ENCODE peak calls at places on chromosomes 13 and 19, in eight cellular contexts. One of them, this sample, is unnamed.

GRCh38 chr13:44668707-44669106 is 92.6 kb upstream of the TSC22D1 start:
- DNase-seq in AG04450: no peak
- DNase-seq in dorsolateral prefrontal cortex: no peak
- DNase-seq in ovary: no peak
- DNase-seq in tibial nerve: no peak
- DNase-seq in thoracic aorta: no peak
- DNase-seq in body of pancreas: no peak
- DNase-seq in IMR-90: peak
- DNase-seq in this sample: no peak

GRCh38 chr13:114153485-114154080 is 21.2 kb upstream of the RASA3 start:
- DNase-seq in tibial nerve: no peak
- DNase-seq in ovary: no peak
- DNase-seq in AG04450: no peak
- DNase-seq in body of pancreas: no peak
- DNase-seq in thoracic aorta: no peak
- DNase-seq in IMR-90: no peak
- DNase-seq in dorsolateral prefrontal cortex: no peak
- DNase-seq in this sample: no peak

GRCh38 chr19:34589730-34590129 is 87.2 kb downstream of the SCGB2B2 start:
- DNase-seq in tibial nerve: no peak
- DNase-seq in dorsolateral prefrontal cortex: no peak
- DNase-seq in AG04450: no peak
- DNase-seq in ovary: no peak
- DNase-seq in IMR-90: no peak
- DNase-seq in body of pancreas: peak
- DNase-seq in thoracic aorta: no peak
- DNase-seq in this sample: no peak

GRCh38 chr13:80469841-80470378 is 129.0 kb upstream of the SPRY2 start:
- DNase-seq in thoracic aorta: peak
- DNase-seq in IMR-90: peak
- DNase-seq in ovary: no peak
- DNase-seq in AG04450: no peak
- DNase-seq in tibial nerve: peak
- DNase-seq in body of pancreas: peak
- DNase-seq in dorsolateral prefrontal cortex: no peak
- DNase-seq in this sample: peak

GRCh38 chr13:110137677-110138008 is 169.3 kb downstream of the COL4A1 start:
- DNase-seq in IMR-90: no peak
- DNase-seq in AG04450: no peak
- DNase-seq in body of pancreas: peak
- DNase-seq in dorsolateral prefrontal cortex: peak
- DNase-seq in ovary: no peak
- DNase-seq in thoracic aorta: no peak
- DNase-seq in tibial nerve: peak
- DNase-seq in this sample: peak

GRCh38 chr13:20921572-20921971 is 19.0 kb upstream of the XPO4 start:
- DNase-seq in thoracic aorta: no peak
- DNase-seq in body of pancreas: no peak
- DNase-seq in AG04450: no peak
- DNase-seq in dorsolateral prefrontal cortex: no peak
- DNase-seq in ovary: no peak
- DNase-seq in IMR-90: no peak
- DNase-seq in tibial nerve: no peak
- DNase-seq in this sample: no peak

GRCh38 chr13:45775401-45775963 is 73.4 kb downstream of the CBY2 start:
- DNase-seq in AG04450: no peak
- DNase-seq in IMR-90: no peak
- DNase-seq in thoracic aorta: no peak
- DNase-seq in tibial nerve: no peak
- DNase-seq in ovary: no peak
- DNase-seq in dorsolateral prefrontal cortex: no peak
- DNase-seq in body of pancreas: no peak
- DNase-seq in this sample: no peak

GRCh38 chr19:35117017-35117570 is 1.5 kb downstream of the FXYD3 start:
- DNase-seq in thoracic aorta: no peak
- DNase-seq in IMR-90: no peak
- DNase-seq in AG04450: no peak
- DNase-seq in body of pancreas: no peak
- DNase-seq in ovary: no peak
- DNase-seq in tibial nerve: no peak
- DNase-seq in dorsolateral prefrontal cortex: no peak
- DNase-seq in this sample: no peak

GRCh38 chr13:35527451-35527850 is 51.0 kb upstream of the MAB21L1 start:
- DNase-seq in tibial nerve: no peak
- DNase-seq in thoracic aorta: no peak
- DNase-seq in body of pancreas: no peak
- DNase-seq in dorsolateral prefrontal cortex: no peak
- DNase-seq in ovary: no peak
- DNase-seq in IMR-90: no peak
- DNase-seq in AG04450: no peak
- DNase-seq in this sample: no peak

GRCh38 chr13:35769812-35770211 is 293.3 kb upstream of the MAB21L1 start:
- DNase-seq in thoracic aorta: no peak
- DNase-seq in dorsolateral prefrontal cortex: no peak
- DNase-seq in AG04450: no peak
- DNase-seq in ovary: no peak
- DNase-seq in tibial nerve: no peak
- DNase-seq in IMR-90: no peak
- DNase-seq in body of pancreas: no peak
- DNase-seq in this sample: no peak

GRCh38 chr13:44436589-44437337 is 63.1 kb downstream of the SERP2 start:
- DNase-seq in body of pancreas: peak
- DNase-seq in ovary: peak
- DNase-seq in tibial nerve: peak
- DNase-seq in dorsolateral prefrontal cortex: peak
- DNase-seq in AG04450: peak
- DNase-seq in IMR-90: peak
- DNase-seq in thoracic aorta: peak
- DNase-seq in this sample: peak

GRCh38 chr13:42041017-42041683 is 7.3 kb upstream of the DGKH start:
- DNase-seq in thoracic aorta: no peak
- DNase-seq in ovary: peak
- DNase-seq in IMR-90: peak
- DNase-seq in dorsolateral prefrontal cortex: no peak
- DNase-seq in tibial nerve: peak
- DNase-seq in body of pancreas: peak
- DNase-seq in AG04450: no peak
- DNase-seq in this sample: peak

GRCh38 chr19:40403262-40403984 is 9.8 kb downstream of the PRX start:
- DNase-seq in thoracic aorta: peak
- DNase-seq in IMR-90: peak
- DNase-seq in dorsolateral prefrontal cortex: no peak
- DNase-seq in tibial nerve: peak
- DNase-seq in AG04450: peak
- DNase-seq in ovary: peak
- DNase-seq in body of pancreas: peak
- DNase-seq in this sample: peak

GRCh38 chr13:107361666-107362065 is 793.7 kb upstream of the ARGLU1 start:
- DNase-seq in body of pancreas: no peak
- DNase-seq in ovary: no peak
- DNase-seq in thoracic aorta: no peak
- DNase-seq in AG04450: no peak
- DNase-seq in tibial nerve: no peak
- DNase-seq in IMR-90: peak
- DNase-seq in dorsolateral prefrontal cortex: no peak
- DNase-seq in this sample: no peak

GRCh38 chr19:34273121-34273845 is 18.9 kb downstream of the GARRE1 start:
- DNase-seq in IMR-90: no peak
- DNase-seq in body of pancreas: no peak
- DNase-seq in dorsolateral prefrontal cortex: no peak
- DNase-seq in thoracic aorta: no peak
- DNase-seq in ovary: no peak
- DNase-seq in AG04450: no peak
- DNase-seq in tibial nerve: no peak
- DNase-seq in this sample: no peak

GRCh38 chr19:45794627-45795026 is 2.0 kb upstream of the DMWD start:
- DNase-seq in thoracic aorta: no peak
- DNase-seq in IMR-90: no peak
- DNase-seq in dorsolateral prefrontal cortex: no peak
- DNase-seq in tibial nerve: no peak
- DNase-seq in ovary: no peak
- DNase-seq in AG04450: no peak
- DNase-seq in body of pancreas: no peak
- DNase-seq in this sample: no peak

GRCh38 chr13:94464771-94465170 is 14.7 kb downstream of the DCT start:
- DNase-seq in dorsolateral prefrontal cortex: no peak
- DNase-seq in thoracic aorta: no peak
- DNase-seq in body of pancreas: no peak
- DNase-seq in tibial nerve: no peak
- DNase-seq in AG04450: no peak
- DNase-seq in ovary: no peak
- DNase-seq in IMR-90: no peak
- DNase-seq in this sample: no peak

GRCh38 chr19:9566729-9567128 is 17.6 kb downstream of the ZNF121 start:
- DNase-seq in tibial nerve: no peak
- DNase-seq in IMR-90: no peak
- DNase-seq in dorsolateral prefrontal cortex: no peak
- DNase-seq in AG04450: no peak
- DNase-seq in body of pancreas: no peak
- DNase-seq in thoracic aorta: no peak
- DNase-seq in ovary: no peak
- DNase-seq in this sample: no peak
- H3K4me3 ChIP-seq in tibial nerve: no peak
- H3K4me3 ChIP-seq in IMR-90: no peak
- H3K4me3 ChIP-seq in dorsolateral prefrontal cortex: no peak
- H3K4me3 ChIP-seq in AG04450: no peak
- H3K4me3 ChIP-seq in body of pancreas: no peak
- H3K4me3 ChIP-seq in thoracic aorta: no peak
- H3K4me3 ChIP-seq in ovary: no peak
- H3K4me3 ChIP-seq in this sample: no peak

GRCh38 chr19:50332014-50332263 is 2.8 kb upstream of the KCNC3 start:
- DNase-seq in body of pancreas: no peak
- DNase-seq in dorsolateral prefrontal cortex: no peak
- DNase-seq in tibial nerve: no peak
- DNase-seq in ovary: no peak
- DNase-seq in IMR-90: no peak
- DNase-seq in AG04450: no peak
- DNase-seq in thoracic aorta: no peak
- DNase-seq in this sample: no peak

GRCh38 chr19:50333235-50333736 is 4.1 kb upstream of the KCNC3 start:
- DNase-seq in dorsolateral prefrontal cortex: peak
- DNase-seq in AG04450: peak
- DNase-seq in thoracic aorta: peak
- DNase-seq in body of pancreas: peak
- DNase-seq in ovary: peak
- DNase-seq in tibial nerve: peak
- DNase-seq in IMR-90: peak
- DNase-seq in this sample: peak

GRCh38 chr19:50333737-50334617 is 4.8 kb upstream of the KCNC3 start:
- DNase-seq in body of pancreas: peak
- DNase-seq in dorsolateral prefrontal cortex: peak
- DNase-seq in AG04450: peak
- DNase-seq in IMR-90: no peak
- DNase-seq in thoracic aorta: no peak
- DNase-seq in ovary: peak
- DNase-seq in tibial nerve: peak
- DNase-seq in this sample: no peak

GRCh38 chr19:50331187-50332013 is 2.2 kb upstream of the KCNC3 start:
- DNase-seq in ovary: no peak
- DNase-seq in dorsolateral prefrontal cortex: no peak
- DNase-seq in IMR-90: no peak
- DNase-seq in tibial nerve: no peak
- DNase-seq in thoracic aorta: no peak
- DNase-seq in body of pancreas: no peak
- DNase-seq in AG04450: no peak
- DNase-seq in this sample: no peak

GRCh38 chr19:50332264-50333038 is 3.3 kb upstream of the KCNC3 start:
- DNase-seq in dorsolateral prefrontal cortex: no peak
- DNase-seq in AG04450: no peak
- DNase-seq in tibial nerve: no peak
- DNase-seq in IMR-90: no peak
- DNase-seq in ovary: no peak
- DNase-seq in thoracic aorta: no peak
- DNase-seq in body of pancreas: peak
- DNase-seq in this sample: no peak
- H3K27ac ChIP-seq in dorsolateral prefrontal cortex: peak
- H3K27ac ChIP-seq in AG04450: no peak
- H3K27ac ChIP-seq in tibial nerve: peak
- H3K27ac ChIP-seq in IMR-90: no peak
- H3K27ac ChIP-seq in ovary: no peak
- H3K27ac ChIP-seq in thoracic aorta: peak
- H3K27ac ChIP-seq in body of pancreas: peak
- H3K27ac ChIP-seq in this sample: no peak

DNA sequence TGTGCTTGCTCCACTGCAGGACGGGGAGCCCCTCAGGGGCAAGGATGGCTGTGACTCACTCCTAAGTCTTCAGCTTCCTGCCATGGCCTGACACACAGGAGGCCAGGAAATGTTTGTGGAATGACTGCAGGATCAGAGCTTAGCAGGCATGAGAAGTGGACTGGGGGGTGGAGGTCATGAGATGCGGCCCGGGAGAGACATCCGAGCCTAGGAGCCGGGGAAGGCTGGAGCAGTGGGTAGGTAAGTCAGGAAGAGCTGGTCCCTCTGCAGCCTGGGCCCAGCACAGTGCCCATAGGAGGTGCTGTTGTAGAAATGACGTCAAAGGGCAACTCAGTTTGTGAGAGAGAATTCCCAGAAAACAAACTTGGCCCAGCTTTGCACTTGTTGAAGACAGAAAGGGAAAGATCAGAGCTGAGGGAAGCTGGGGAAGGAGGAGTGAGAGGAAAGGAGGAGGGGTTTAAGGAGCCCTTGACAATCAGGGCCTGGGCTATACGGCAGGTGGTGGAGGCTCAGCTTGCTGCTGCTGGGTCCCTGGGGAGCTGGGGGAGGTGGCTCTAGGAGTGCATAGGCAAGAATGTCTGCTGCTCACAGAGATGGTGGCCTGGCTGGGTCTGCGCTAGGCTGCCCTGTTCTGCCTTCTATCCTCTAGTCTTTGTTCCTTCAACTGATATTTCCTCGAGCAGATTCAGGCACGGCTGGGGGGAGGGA is 18.5 kb downstream of the POU2F2 start:
- DNase-seq in IMR-90: peak
- DNase-seq in AG04450: peak
- DNase-seq in ovary: no peak
- DNase-seq in tibial nerve: no peak
- DNase-seq in dorsolateral prefrontal cortex: no peak
- DNase-seq in thoracic aorta: no peak
- DNase-seq in body of pancreas: no peak
- DNase-seq in this sample: peak
- H3K4me3 ChIP-seq in IMR-90: no peak
- H3K4me3 ChIP-seq in AG04450: peak
- H3K4me3 ChIP-seq in ovary: no peak
- H3K4me3 ChIP-seq in tibial nerve: no peak
- H3K4me3 ChIP-seq in dorsolateral prefrontal cortex: no peak
- H3K4me3 ChIP-seq in thoracic aorta: no peak
- H3K4me3 ChIP-seq in body of pancreas: no peak
- H3K4me3 ChIP-seq in this sample: no peak

DNA sequence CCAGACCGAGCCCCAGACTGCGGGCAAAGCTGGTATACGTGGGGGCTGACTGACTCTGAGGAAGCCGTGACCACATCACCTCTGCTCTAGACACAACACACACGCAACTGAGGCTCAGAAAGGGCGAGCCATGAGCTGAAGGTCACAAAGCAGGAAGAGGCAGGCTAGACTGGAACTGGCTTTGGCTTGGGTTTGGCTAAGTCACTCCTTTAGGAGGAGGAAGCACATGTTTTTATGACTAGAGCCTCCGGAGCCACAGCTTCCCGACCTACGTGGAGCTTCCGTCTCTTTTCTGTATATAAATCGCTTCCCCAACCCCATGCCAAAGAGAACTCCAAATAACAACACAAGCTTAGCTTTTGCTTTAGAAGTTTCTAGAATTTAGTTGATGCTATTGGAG is 48.0 kb downstream of the RFX2 start:
- DNase-seq in AG04450: no peak
- DNase-seq in dorsolateral prefrontal cortex: no peak
- DNase-seq in tibial nerve: no peak
- DNase-seq in IMR-90: no peak
- DNase-seq in thoracic aorta: peak
- DNase-seq in body of pancreas: peak
- DNase-seq in ovary: peak
- DNase-seq in this sample: no peak
- H3K27ac ChIP-seq in AG04450: no peak
- H3K27ac ChIP-seq in dorsolateral prefrontal cortex: no peak
- H3K27ac ChIP-seq in tibial nerve: peak
- H3K27ac ChIP-seq in IMR-90: no peak
- H3K27ac ChIP-seq in thoracic aorta: peak
- H3K27ac ChIP-seq in body of pancreas: no peak
- H3K27ac ChIP-seq in ovary: no peak
- H3K27ac ChIP-seq in this sample: no peak

This sample was measured in brain microvascular endothelial cell.